ENCODE peak calls at places on chromosomes 11 and 22, in seven cellular contexts. J is neuronal stem cell, Z is mesendoderm, N is H9, P is IMR-90, V is H1, D is trophoblast cell. X is an unnamed sample.

GRCh38 chr22:32650553-32651345 is 150.8 kb upstream of the TIMP3 start:
- DNase-seq in J (no peak), N (no peak), P (peak; percentile 69), D (no peak), Z (no peak), V (no peak), X (peak; percentile 80)

GRCh38 chr22:32378703-32379272 is 21.1 kb downstream of the RFPL3 start:
- DNase-seq in J (peak; percentile 53), P (peak; percentile 18), N (peak; percentile 81), Z (peak; percentile 80), D (peak; percentile 1), V (no peak), X (peak; percentile 47)

GRCh38 chr11:65254724-65255123 is 7.0 kb upstream of the POLA2 start:
- DNase-seq in D (no peak), N (no peak), J (no peak), Z (no peak), V (no peak), P (peak; percentile 24), X (no peak)

GRCh38 chr22:22818861-22819855 is 68.5 kb upstream of the IGLL5 start:
- DNase-seq in D (no peak), J (no peak), Z (no peak), P (no peak), V (no peak), N (no peak), X (no peak)

GRCh38 chr11:94740975-94741707 is 27.0 kb upstream of the AMOTL1 start:
- DNase-seq in P (peak; percentile 69), V (no peak), N (peak; percentile 47), J (peak; percentile 49), Z (peak; percentile 94), D (no peak), X (peak; percentile 77)

GRCh38 chr11:46600162-46600561 is 6.3 kb upstream of the AMBRA1 start:
- DNase-seq in P (no peak), V (no peak), D (no peak), J (no peak), N (no peak), Z (no peak), X (no peak)

GRCh38 chr11:99370557-99371200 is 349.9 kb downstream of the CNTN5 start:
- DNase-seq in V (no peak), J (peak; percentile 8), D (peak; percentile 27), Z (peak; percentile 55), P (peak; percentile 72), N (peak; percentile 45), X (peak; percentile 91)

GRCh38 chr11:19790831-19791552 is 78.4 kb downstream of the NAV2 start:
- DNase-seq in Z (peak; percentile 64), V (no peak), J (no peak), N (peak; percentile 91), D (no peak), P (no peak), X (no peak)

GRCh38 chr11:45146072-45147016 is at the start of gene PRDM11:
- DNase-seq in N (peak; percentile 39), D (peak; percentile 69), Z (peak; percentile 65), P (peak; percentile 72), J (peak; percentile 47), V (no peak), X (peak; percentile 85)

GRCh38 chr22:36628561-36629060 is 74.9 kb downstream of the CACNG2 start:
- DNase-seq in D (no peak), N (no peak), P (no peak), Z (no peak), V (no peak), J (no peak), X (no peak)

GRCh38 chr11:100726709-100727108 is 39.6 kb downstream of the ARHGAP42 start:
- DNase-seq in J (no peak), V (peak; percentile 21), Z (peak; percentile 64), D (no peak), N (no peak), P (no peak), X (no peak)

GRCh38 chr11:116602637-116602942 is 170.2 kb downstream of the BUD13 start:
- DNase-seq in V (no peak), N (no peak), P (no peak), J (no peak), Z (peak; percentile 38), D (no peak), X (no peak)

GRCh38 chr11:116601734-116602636 is 170.8 kb downstream of the BUD13 start:
- DNase-seq in N (peak; percentile 24), Z (peak; percentile 76), V (no peak), P (peak; percentile 3), J (no peak), D (no peak), X (peak; percentile 0)

GRCh38 chr11:116598036-116598435 is 174.8 kb downstream of the BUD13 start:
- DNase-seq in P (no peak), Z (no peak), D (no peak), V (no peak), J (no peak), N (no peak), X (no peak)

GRCh38 chr11:116598556-116598955 is 174.2 kb downstream of the BUD13 start:
- DNase-seq in P (no peak), V (no peak), N (no peak), D (no peak), Z (no peak), J (no peak), X (no peak)

GRCh38 chr11:116600930-116601329 is 171.9 kb downstream of the BUD13 start:
- DNase-seq in N (peak; percentile 18), P (no peak), J (no peak), Z (no peak), V (no peak), D (no peak), X (no peak)
- H2BK120ac ChIP-seq in N (no peak overlapping the region), P (no peak overlapping the region), J (no peak overlapping the region), Z (no peak overlapping the region), V (no peak overlapping the region), D (no peak overlapping the region), X (no peak overlapping the region)

GRCh38 chr11:122186439-122187080 is 70.5 kb upstream of the BLID start:
- DNase-seq in J (no peak), P (peak; percentile 97), N (no peak), V (no peak), D (no peak), Z (no peak), X (peak; percentile 98)
- H3K4me1 ChIP-seq in J (no peaks in the 10 kb centered on the region), P (peaks cover 4% of the 10 kb centered on the region), N (no peaks in the 10 kb centered on the region), V (no peaks in the 10 kb centered on the region), D (no peaks in the 10 kb centered on the region), Z (no peaks in the 10 kb centered on the region), X (no peaks in the 10 kb centered on the region)

GRCh38 chr11:110165039-110165438 is 71.8 kb downstream of the ZC3H12C start:
- DNase-seq in P (no peak), D (no peak), N (no peak), Z (no peak), V (no peak), J (no peak), X (no peak)
- H2BK120ac ChIP-seq in P (no peak overlapping the region), D (no peak overlapping the region), N (no peak overlapping the region), Z (no peak overlapping the region), V (no peak overlapping the region), J (no peak overlapping the region), X (no peak overlapping the region)

GRCh38 chr22:25643232-25644000 is 78.9 kb downstream of the GRK3 start:
- DNase-seq in D (no peak), Z (no peak), P (no peak), N (no peak), J (no peak), V (no peak), X (no peak)

GRCh38 chr22:25641650-25642049 is 77.2 kb downstream of the GRK3 start:
- DNase-seq in D (no peak), P (no peak), N (no peak), V (no peak), Z (no peak), J (no peak), X (no peak)

GRCh38 chr22:25644122-25644521 is 79.6 kb downstream of the GRK3 start:
- DNase-seq in V (no peak), P (peak; percentile 6), D (no peak), Z (no peak), N (no peak), J (no peak), X (no peak)

GRCh38 chr22:25645266-25645665 is 80.8 kb downstream of the GRK3 start:
- DNase-seq in P (peak; percentile 49), V (no peak), J (no peak), D (no peak), Z (no peak), N (no peak), X (no peak)

DNA sequence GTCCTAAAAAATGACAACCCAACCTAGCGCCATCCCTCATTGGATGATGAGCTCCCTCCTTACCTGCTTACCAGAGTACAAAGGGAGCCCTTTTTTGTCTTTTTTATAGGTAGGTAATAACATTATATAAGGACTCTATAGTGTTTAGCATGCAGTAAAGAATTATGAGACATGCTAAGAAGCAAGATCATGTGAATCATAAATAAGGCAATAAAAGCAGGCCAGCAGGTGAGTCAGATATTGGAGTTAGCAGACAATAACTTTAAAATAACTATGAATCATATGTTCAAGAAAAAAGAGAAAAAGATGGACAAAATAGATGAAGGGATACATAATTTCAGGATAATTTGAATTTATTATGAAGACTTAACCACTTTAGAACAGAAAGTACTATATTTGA is 81.5 kb downstream of the GRK3 start:
- DNase-seq in D (no peak), Z (no peak), J (no peak), V (no peak), P (peak; percentile 10), N (no peak), X (no peak)
- H3K4me1 ChIP-seq in D (no peaks in the 10 kb centered on the region), Z (no peaks in the 10 kb centered on the region), J (peaks cover 3% of the 10 kb centered on the region), V (no peaks in the 10 kb centered on the region), P (no peaks in the 10 kb centered on the region), N (no peaks in the 10 kb centered on the region), X (no peaks in the 10 kb centered on the region)

GRCh38 chr11:78514922-78515502 is 59.7 kb downstream of the NARS2 start:
- DNase-seq in D (no peak), P (no peak), J (no peak), V (no peak), Z (no peak), N (no peak), X (peak; percentile 17)

GRCh38 chr11:78510025-78510596 is 64.6 kb downstream of the NARS2 start:
- DNase-seq in V (no peak), P (no peak), J (no peak), Z (no peak), N (no peak), D (no peak), X (no peak)

GRCh38 chr11:78504708-78505107 is 70.0 kb downstream of the NARS2 start:
- DNase-seq in N (no peak), Z (no peak), D (no peak), J (no peak), P (no peak), V (no peak), X (no peak)

GRCh38 chr11:78516281-78516680 is 58.4 kb downstream of the NARS2 start:
- DNase-seq in P (no peak), J (no peak), Z (no peak), V (no peak), D (no peak), N (no peak), X (no peak)

GRCh38 chr11:78510597-78510996 is 64.1 kb downstream of the NARS2 start:
- DNase-seq in D (no peak), N (no peak), Z (no peak), P (no peak), J (no peak), V (no peak), X (no peak)
- H2BK120ac ChIP-seq in D (no peak overlapping the region), N (no peak overlapping the region), Z (no peak overlapping the region), P (no peak overlapping the region), J (no peak overlapping the region), V (no peak overlapping the region), X (no peak overlapping the region)